ENCODE peak calls at places on chromosomes 11 and 22, in four cellular contexts. H is neuronal stem cell; J is KBM-7; O is activated naive CD8-positive, alpha-beta T cell treated with anti-CD3 and anti-CD28 coated beads for 36 hours. L is an unnamed sample.

GRCh38 chr11:33396361-33396760 is 139.2 kb downstream of the HIPK3 start:
- DNase-seq in H (no peak), J (no peak), O (no peak), L (no peak)

GRCh38 chr11:34492806-34493414 is 20.7 kb downstream of the ELF5 start:
- DNase-seq in H (peak), J (peak), O (peak), L (peak)

GRCh38 chr22:30511109-30511508 is 5.6 kb upstream of the SEC14L4 start:
- DNase-seq in H (no peak), J (no peak), O (no peak), L (no peak)

GRCh38 chr22:26673485-26673884 is 16.1 kb downstream of the MIAT start:
- DNase-seq in H (no peak), J (no peak), O (no peak), L (no peak)

GRCh38 chr11:1567052-1567720 is 4.9 kb downstream of the DUSP8 start:
- DNase-seq in H (no peak), J (no peak), O (no peak), L (no peak)

GRCh38 chr22:28316014-28316413 is 363.6 kb downstream of the TTC28 start:
- DNase-seq in H (no peak), J (peak), O (no peak), L (no peak)

GRCh38 chr11:12005476-12005875 is 3.0 kb downstream of the DKK3 start:
- DNase-seq in H (no peak), J (no peak), O (no peak), L (no peak)

GRCh38 chr11:70145025-70145529 is 58.0 kb upstream of the FADD start:
- DNase-seq in H (no peak), J (no peak), O (no peak), L (no peak)

GRCh38 chr22:20429254-20430100 is 8.1 kb downstream of the SCARF2 start:
- DNase-seq in H (peak), J (peak), O (peak), L (no peak)

GRCh38 chr22:50134481-50134880 is 36.0 kb upstream of the PANX2 start:
- DNase-seq in H (no peak), J (no peak), O (no peak), L (no peak)

GRCh38 chr11:96506953-96507354 is 117.1 kb downstream of the JRKL start:
- DNase-seq in H (no peak), J (no peak), O (no peak), L (no peak)

GRCh38 chr22:41976070-41976901 is 7.0 kb downstream of the SEPTIN3 start:
- DNase-seq in H (no peak), J (no peak), O (peak), L (no peak)

GRCh38 chr11:77710358-77710757 is 72.8 kb upstream of the CLNS1A start:
- DNase-seq in H (no peak), J (no peak), O (no peak), L (peak)

GRCh38 chr11:2737226-2737590 is 37.4 kb upstream of the KCNQ1OT1 start:
- DNase-seq in H (no peak), J (no peak), O (no peak), L (peak)

GRCh38 chr22:23214398-23214797 is 34.1 kb downstream of the BCR start:
- DNase-seq in H (no peak), J (no peak), O (no peak), L (no peak)

GRCh38 chr11:39786281-39786680 is 1673.2 kb downstream of the LRRC4C start:
- DNase-seq in H (no peak), J (no peak), O (no peak), L (no peak)

GRCh38 chr11:76793834-76794291 is 10.7 kb downstream of the TSKU start:
- DNase-seq in H (no peak), J (no peak), O (no peak), L (no peak)